ENCODE peak calls at places on chromosomes 1 and 21, in seven cellular contexts. S is IMR-90, O is hepatocyte, K is brain microvascular endothelial cell, B is heart left ventricle, M is prostate gland, A is thoracic aorta. J is an unnamed sample.

GRCh38 chr21:17780539-17780938 is 38.6 kb downstream of the C21orf91 start:
- DNase-seq in S (no peak), O (no peak), K (no peak), B (no peak), M (no peak), A (no peak), J (no peak)

GRCh38 chr1:100616121-100616621 is 78.2 kb downstream of the GPR88 start:
- DNase-seq in S (no peak), O (no peak), K (no peak), B (no peak), M (no peak), A (no peak), J (no peak)

GRCh38 chr1:185894806-185895205 is 160.6 kb downstream of the HMCN1 start:
- DNase-seq in S (peak; percentile 46), O (no peak), K (peak; percentile 20), B (no peak), M (no peak), A (no peak), J (no peak)

GRCh38 chr1:70353641-70354331 is 736 bp downstream of the ANKRD13C start:
- DNase-seq in S (peak; percentile 74), O (peak; percentile 38), K (peak; percentile 74), B (no peak), M (no peak), A (no peak), J (peak; percentile 55)

GRCh38 chr1:49098866-49099265 is 322.2 kb upstream of the BEND5 start:
- DNase-seq in S (no peak), O (no peak), K (no peak), B (no peak), M (no peak), A (no peak), J (no peak)

GRCh38 chr21:41973861-41974751 is 20.3 kb upstream of the C2CD2 start:
- DNase-seq in S (peak; percentile 5), O (no peak), K (no peak), B (peak; percentile 70), M (no peak), A (no peak), J (no peak)

GRCh38 chr1:29563092-29563491 is 326.8 kb downstream of the PTPRU start:
- DNase-seq in S (no peak), O (no peak), K (no peak), B (no peak), M (no peak), A (no peak), J (no peak)

GRCh38 chr1:108719654-108720435 is 7.1 kb downstream of the FNDC7 start:
- DNase-seq in S (peak; percentile 90), O (peak; percentile 44), K (peak; percentile 95), B (no peak), M (no peak), A (no peak), J (peak; percentile 81)

GRCh38 chr1:99672500-99673213 is 26.7 kb downstream of the PALMD start:
- DNase-seq in S (peak; percentile 43), O (no peak), K (peak; percentile 36), B (peak; percentile 66), M (no peak), A (no peak), J (peak; percentile 45)

GRCh38 chr1:227729144-227729880 is 5.8 kb downstream of the JMJD4 start:
- DNase-seq in S (no peak), O (no peak), K (no peak), B (no peak), M (no peak), A (no peak), J (peak; percentile 24)

GRCh38 chr1:50265790-50266314 is 157.1 kb downstream of the ELAVL4 start:
- DNase-seq in S (no peak), O (no peak), K (no peak), B (peak; percentile 36), M (no peak), A (no peak), J (peak; percentile 48)

GRCh38 chr1:145963218-145964019 is 956 bp downstream of the ANKRD34A start:
- DNase-seq in S (peak; percentile 85), O (peak; percentile 34), K (no peak), B (no peak), M (no peak), A (no peak), J (peak; percentile 86)

GRCh38 chr1:45557422-45557944 is 6.9 kb downstream of the AKR1A1 start:
- DNase-seq in S (no peak), O (no peak), K (no peak), B (no peak), M (no peak), A (no peak), J (no peak)

GRCh38 chr1:209398330-209398991 is 185.1 kb upstream of the CAMK1G start:
- DNase-seq in S (peak; percentile 88), O (peak; percentile 60), K (peak; percentile 65), B (peak; percentile 43), M (peak; percentile 74), A (no peak), J (peak; percentile 89)

GRCh38 chr1:225409051-225409450 is 18.8 kb downstream of the LBR start:
- DNase-seq in S (no peak), O (no peak), K (no peak), B (no peak), M (no peak), A (no peak), J (no peak)

GRCh38 chr1:53123462-53124129 is 18.8 kb downstream of the SLC1A7 start:
- DNase-seq in S (peak; percentile 66), O (no peak), K (no peak), B (peak; percentile 80), M (no peak), A (no peak), J (peak; percentile 77)

GRCh38 chr1:18565321-18565720 is 65.3 kb upstream of the PAX7 start:
- DNase-seq in S (no peak), O (no peak), K (no peak), B (no peak), M (no peak), A (no peak), J (no peak)

GRCh38 chr1:7781923-7782495 is 2.1 kb upstream of the PER3 start:
- DNase-seq in S (no peak), O (no peak), K (no peak), B (no peak), M (no peak), A (no peak), J (no peak)

GRCh38 chr1:172293379-172293778 is 127.1 kb upstream of the C1orf105 start:
- DNase-seq in S (peak; percentile 77), O (no peak), K (no peak), B (no peak), M (no peak), A (no peak), J (no peak)

DNA sequence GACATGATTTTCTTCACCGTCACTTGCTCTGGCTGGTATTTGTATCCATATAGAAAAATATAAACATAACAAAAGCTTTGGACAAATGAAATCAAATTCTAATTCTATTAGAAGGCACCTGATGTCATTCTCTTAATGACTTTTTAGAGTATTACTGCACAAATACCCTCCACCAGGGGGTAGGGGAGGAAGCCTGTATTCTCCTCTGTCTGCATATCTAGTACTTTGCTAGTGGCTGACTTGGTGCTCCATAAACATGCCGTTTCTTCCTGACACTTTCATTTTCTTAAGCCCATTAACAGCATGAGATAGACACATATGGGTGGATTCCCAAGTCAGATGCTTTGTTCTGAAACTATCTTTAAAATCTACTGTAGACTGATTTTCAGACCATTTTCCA is 20.6 kb upstream of the KCNJ15 start:
- DNase-seq in S (no peak), O (no peak), K (peak; percentile 27), B (no peak), M (no peak), A (no peak), J (no peak)
- TF ChIP-seq CTCF in S (peak; percentile 36), O (no peak), K (peak; percentile 49), B (no peak), M (no peak), A (no peak), J (peak; percentile 30)

DNA sequence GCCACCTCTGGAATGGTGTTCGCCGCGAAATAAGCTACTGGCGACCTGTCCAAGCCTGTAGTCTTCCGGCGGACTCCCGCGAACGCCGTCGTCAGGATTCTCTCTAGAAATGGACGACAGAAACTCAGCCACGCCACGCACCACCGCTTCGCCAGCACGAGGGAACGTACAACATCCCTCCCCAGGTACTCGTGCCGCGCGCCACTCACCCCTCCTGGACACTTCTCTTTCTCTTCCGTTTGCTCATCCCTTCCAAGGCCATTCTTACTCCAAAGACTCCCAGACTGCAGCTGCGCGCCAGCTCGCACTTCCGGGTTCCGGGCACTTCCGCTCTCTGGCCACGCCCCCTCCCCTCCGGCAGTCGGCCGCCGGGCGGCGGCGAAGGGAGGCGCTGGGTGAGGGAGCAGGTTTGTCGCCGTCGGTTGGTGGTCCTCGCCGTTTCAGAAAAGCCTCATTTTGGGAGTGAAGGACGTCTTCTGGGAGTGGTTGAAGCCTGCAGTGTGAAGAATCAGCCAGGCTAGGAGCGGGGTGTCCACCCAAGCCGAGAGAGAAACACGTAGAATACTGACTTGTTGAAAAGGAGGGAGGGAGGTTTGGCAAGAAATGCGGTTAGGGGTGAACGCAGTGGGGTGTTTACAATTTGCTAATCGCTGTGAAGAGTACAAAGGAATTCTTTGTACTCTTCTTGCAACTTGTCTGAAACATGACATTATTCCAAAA is at the start of gene RBM34:
- DNase-seq in S (peak; percentile 88), O (peak; percentile 96), K (peak; percentile 85), B (peak; percentile 93), M (peak; percentile 91), A (peak; percentile 65), J (peak; percentile 88)
- H3K4me3 ChIP-seq in S (peak within 1 kb of the TSS; percentile 88), O (peak within 1 kb of the TSS; percentile 73), K (peak within 1 kb of the TSS; percentile 98), B (peak within 1 kb of the TSS; percentile 66), M (peak within 1 kb of the TSS; percentile 56), A (peak within 1 kb of the TSS; percentile 79), J (peak within 1 kb of the TSS; percentile 90)

GRCh38 chr1:31421404-31422040 is 8.5 kb downstream of the SERINC2 start:
- DNase-seq in S (peak; percentile 32), O (no peak), K (peak; percentile 14), B (no peak), M (no peak), A (no peak), J (no peak)
- TF ChIP-seq CTCF in S (peak; percentile 52), O (peak; percentile 28), K (peak; percentile 75), B (peak; percentile 48), M (no peak), A (no peak), J (peak; percentile 61)

GRCh38 chr1:235854347-235854746 is 12.4 kb downstream of the LYST start:
- DNase-seq in S (no peak), O (no peak), K (no peak), B (no peak), M (no peak), A (no peak), J (no peak)

GRCh38 chr1:235853653-235854052 is 13.1 kb downstream of the LYST start:
- DNase-seq in S (no peak), O (no peak), K (no peak), B (no peak), M (no peak), A (no peak), J (no peak)

GRCh38 chr1:235855811-235856429 is 10.8 kb downstream of the LYST start:
- DNase-seq in S (peak; percentile 33), O (no peak), K (no peak), B (no peak), M (no peak), A (no peak), J (no peak)

GRCh38 chr1:235857756-235858155 is 8.9 kb downstream of the LYST start:
- DNase-seq in S (no peak), O (no peak), K (no peak), B (no peak), M (no peak), A (no peak), J (no peak)

DNA sequence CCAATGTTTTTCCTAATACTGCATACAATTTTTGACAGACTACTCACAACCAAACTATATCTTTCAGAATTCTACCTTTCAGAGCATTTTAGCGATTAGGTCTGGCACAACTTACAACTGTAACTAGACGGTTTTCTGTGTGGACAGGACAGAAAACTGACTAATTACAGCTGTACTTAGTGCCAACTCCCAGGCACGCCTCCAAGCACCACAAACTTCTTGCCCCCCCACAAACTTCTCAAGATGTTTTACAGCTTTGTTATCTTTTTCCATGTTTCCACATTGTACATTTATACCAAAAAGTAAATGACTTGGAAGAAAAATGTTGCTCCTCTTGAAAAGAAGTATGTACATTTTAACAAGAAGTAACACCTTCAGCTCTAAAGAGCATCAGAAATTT is 13.8 kb downstream of the LYST start:
- DNase-seq in S (no peak), O (no peak), K (no peak), B (no peak), M (no peak), A (no peak), J (peak; percentile 35)
- H3K4me3 ChIP-seq in S (no peak overlapping the region), O (no peak overlapping the region), K (no peak overlapping the region), B (no peak overlapping the region), M (no peak overlapping the region), A (no peak overlapping the region), J (no peak overlapping the region)

J was measured in foreskin fibroblast.